ENCODE peak calls at places on chromosomes 3 and 15, in four cellular contexts. U is cardiac muscle cell, X is upper lobe of right lung, H is cardiac fibroblast. A is an unnamed sample.

GRCh38 chr15:63595688-63596087 is 1.5 kb upstream of the FBXL22 start:
- DNase-seq in H (no peak), X (no peak), U (no peak), A (no peak)

GRCh38 chr15:98650871-98651481 is 2.6 kb downstream of the IGF1R start:
- DNase-seq in U (peak; percentile 35), X (no peak), H (peak; percentile 43), A (peak; percentile 41)

GRCh38 chr15:27250223-27250622 is 279.2 kb downstream of the GABRG3 start:
- DNase-seq in X (no peak), H (no peak), U (no peak), A (no peak)

GRCh38 chr3:171462224-171462623 is 2.0 kb upstream of the TNIK start:
- DNase-seq in X (no peak), H (no peak), U (peak; percentile 52), A (no peak)

GRCh38 chr3:87461443-87461842 is 185.1 kb upstream of the POU1F1 start:
- DNase-seq in X (no peak), H (no peak), U (no peak), A (no peak)

GRCh38 chr3:122247087-122247824 is 63.8 kb downstream of the CASR start:
- DNase-seq in U (no peak), X (no peak), H (no peak), A (peak; percentile 3)

GRCh38 chr3:12507871-12508281 is 23.6 kb downstream of the TSEN2 start:
- DNase-seq in U (no peak), X (no peak), H (peak; percentile 56), A (peak; percentile 62)

GRCh38 chr15:59591372-59591771 is 20.2 kb upstream of the GCNT3 start:
- DNase-seq in X (no peak), H (no peak), U (no peak), A (no peak)

GRCh38 chr3:88123526-88123925 is 26.2 kb upstream of the C3orf38 start:
- DNase-seq in H (no peak), X (no peak), U (no peak), A (no peak)

GRCh38 chr3:106963446-106963845 is 413.8 kb upstream of the CCDC54 start:
- DNase-seq in U (peak; percentile 46), X (no peak), H (peak; percentile 74), A (no peak)

GRCh38 chr3:71652786-71653419 is 69.4 kb upstream of the FOXP1 start:
- DNase-seq in H (peak; percentile 73), U (peak; percentile 50), X (no peak), A (peak; percentile 64)

GRCh38 chr15:51649659-51650521 is 27.3 kb upstream of the DMXL2 start:
- DNase-seq in X (no peak), H (peak; percentile 87), U (peak; percentile 73), A (peak; percentile 77)

GRCh38 chr15:78979456-78980320 is 34.8 kb upstream of the CTSH start:
- DNase-seq in U (peak; percentile 76), X (no peak), H (peak; percentile 80), A (peak; percentile 75)

GRCh38 chr3:112858410-112859069 is 11.9 kb upstream of the CD200R1L start:
- DNase-seq in H (no peak), U (no peak), X (no peak), A (no peak)

GRCh38 chr3:104101736-104102135 is 1265.0 kb upstream of the ALCAM start:
- DNase-seq in H (no peak), U (no peak), X (no peak), A (peak; percentile 17)

GRCh38 chr3:32422943-32423342 is 31.3 kb downstream of the CMTM7 start:
- DNase-seq in H (no peak), U (no peak), X (no peak), A (no peak)

GRCh38 chr3:9473496-9473895 is 76.1 kb downstream of the SETD5 start:
- DNase-seq in U (no peak), X (no peak), H (no peak), A (peak; percentile 4)

GRCh38 chr3:170908235-170909116 is at the start of gene EIF5A2:
- DNase-seq in U (peak; percentile 80), H (peak; percentile 97), X (peak; percentile 95), A (peak; percentile 94)

GRCh38 chr3:130992344-130992743 is 34.3 kb downstream of the ASTE1 start:
- DNase-seq in U (no peak), X (no peak), H (no peak), A (no peak)

GRCh38 chr15:65211157-65211982 is at the start of gene CILP:
- DNase-seq in H (peak; percentile 54), U (peak; percentile 53), X (no peak), A (peak; percentile 22)

GRCh38 chr15:99605490-99605931 is 39.7 kb downstream of the MEF2A start:
- DNase-seq in H (no peak), U (peak; percentile 23), X (no peak), A (no peak)

GRCh38 chr15:89576417-89576773 is 1.1 kb downstream of the TICRR start:
- DNase-seq in U (no peak), H (peak; percentile 20), X (no peak), A (peak; percentile 22)

GRCh38 chr3:188782725-188783124 is 389.0 kb upstream of the TPRG1 start:
- DNase-seq in X (no peak), U (no peak), H (no peak), A (no peak)

GRCh38 chr3:45575491-45575923 is 19.0 kb upstream of the LIMD1 start:
- DNase-seq in U (no peak), H (peak; percentile 34), X (no peak), A (peak; percentile 61)

GRCh38 chr3:49903451-49904424 is at the start of gene MST1R:
- DNase-seq in H (peak; percentile 30), X (peak; percentile 95), U (peak; percentile 78), A (no peak)

GRCh38 chr3:52253314-52254260 is 8.0 kb downstream of the PPM1M start:
- DNase-seq in X (peak; percentile 83), U (no peak), H (no peak), A (no peak)

GRCh38 chr15:77118787-77119410 is 48.0 kb upstream of the TSPAN3 start:
- DNase-seq in H (peak; percentile 89), U (peak; percentile 66), X (no peak), A (peak; percentile 80)

GRCh38 chr3:129596194-129597086 is 10.0 kb downstream of the PLXND1 start:
- DNase-seq in H (peak; percentile 98), U (peak; percentile 49), X (peak; percentile 88), A (peak; percentile 97)

GRCh38 chr3:29301332-29302011 is 20.6 kb downstream of the RBMS3 start:
- DNase-seq in X (no peak), U (no peak), H (no peak), A (peak; percentile 50)

GRCh38 chr15:55824857-55825613 is 82.1 kb upstream of the PRTG start:
- DNase-seq in U (peak; percentile 25), X (no peak), H (no peak), A (no peak)

GRCh38 chr15:55827965-55828364 is 85.0 kb upstream of the PRTG start:
- DNase-seq in U (no peak), H (no peak), X (no peak), A (no peak)

GRCh38 chr15:55827204-55827603 is 84.3 kb upstream of the PRTG start:
- DNase-seq in X (no peak), U (no peak), H (no peak), A (no peak)

GRCh38 chr15:55834331-55834730 is 91.4 kb upstream of the PRTG start:
- DNase-seq in H (no peak), X (no peak), U (no peak), A (peak; percentile 38)

DNA sequence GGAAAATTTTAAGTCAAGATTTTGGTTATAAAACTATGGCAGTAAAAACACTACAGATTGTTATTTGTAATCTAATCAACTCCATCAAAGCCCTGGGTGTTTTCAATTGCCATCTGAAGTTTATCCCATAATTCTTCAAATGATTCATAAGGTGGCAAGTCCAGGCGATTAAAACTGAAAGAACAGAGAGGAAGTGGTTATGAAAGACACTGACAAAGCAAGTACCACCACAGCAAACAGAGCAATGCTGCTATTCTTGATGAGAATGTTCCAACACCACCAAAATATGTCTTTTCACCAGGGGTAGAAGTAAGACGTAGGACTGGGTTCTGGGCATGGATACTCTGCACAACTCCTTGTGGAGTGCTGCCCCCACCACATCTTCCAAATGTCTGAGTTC is 86.9 kb upstream of the PRTG start:
- DNase-seq in U (no peak), H (no peak), X (no peak), A (no peak)
- H3K4me3 ChIP-seq in U (no peak overlapping the region), H (no peak overlapping the region), X (no peak overlapping the region), A (no peak overlapping the region)

GRCh38 chr15:48963524-48964113 is at the start of gene SHC4:
- DNase-seq in X (peak; percentile 67), U (peak; percentile 67), H (peak; percentile 84), A (peak; percentile 70)
- TF ChIP-seq CTCF in X (peak; percentile 21), U (peak; percentile 38), H (peak; percentile 41), A (peak; percentile 49)

GRCh38 chr3:39149498-39150169 is 3.8 kb downstream of the CSRNP1 start:
- DNase-seq in U (no peak), H (no peak), X (no peak), A (no peak)
- H3K4me3 ChIP-seq in U (no peak overlapping the region), H (no peak overlapping the region), X (peak overlapping the region; percentile 89), A (no peak overlapping the region)

DNA sequence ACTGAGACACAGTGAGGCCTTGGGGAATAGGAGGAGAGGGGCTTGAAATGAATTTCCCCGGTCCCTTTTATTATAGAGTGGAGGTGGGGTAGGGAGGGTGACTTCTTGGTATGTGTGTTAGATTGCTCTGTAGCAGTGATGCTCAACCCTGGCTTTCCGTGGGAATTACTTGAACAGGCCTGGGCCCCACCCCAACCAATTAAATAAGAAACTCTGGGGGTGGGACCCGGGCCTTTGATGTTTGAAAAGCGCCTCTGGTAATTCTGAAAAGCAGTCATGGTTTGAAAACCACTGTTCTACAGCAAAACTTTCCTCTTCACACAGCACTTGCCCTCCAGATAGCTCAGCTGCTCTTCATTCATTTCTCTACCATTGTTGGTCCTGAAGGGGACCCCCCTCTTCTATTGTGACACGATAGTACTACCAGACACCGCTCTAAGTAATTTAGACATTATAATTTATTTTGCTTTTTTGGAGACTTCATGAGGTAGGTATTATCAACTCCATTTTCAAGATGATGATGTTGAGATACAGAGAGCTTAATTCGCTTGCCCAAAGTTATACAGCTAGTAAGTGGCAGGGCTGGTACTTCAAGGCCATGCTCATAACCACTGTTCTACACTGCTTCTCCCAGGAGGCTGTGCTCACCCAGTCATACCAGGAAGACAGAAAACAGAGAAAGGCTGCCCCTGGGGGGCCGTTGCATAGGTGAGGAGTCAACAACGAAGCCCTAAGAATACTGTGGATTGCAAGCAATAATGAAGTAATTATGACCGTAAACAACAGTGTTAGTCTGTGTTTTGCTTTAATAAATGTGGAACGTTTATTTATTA is 176.2 kb downstream of the PEX5L start:
- DNase-seq in H (no peak), X (no peak), U (no peak), A (no peak)
- TF ChIP-seq CTCF in H (no peak), X (no peak), U (no peak), A (no peak)

GRCh38 chr3:58177747-58178527 is 32.8 kb downstream of the DNASE1L3 start:
- DNase-seq in U (peak; percentile 89), H (peak; percentile 83), X (peak; percentile 94), A (peak; percentile 72)
- H3K4me3 ChIP-seq in U (peak overlapping the region; percentile 24), H (peak overlapping the region; percentile 45), X (peak overlapping the region; percentile 43), A (peak overlapping the region; percentile 57)

A was measured in AG10803.